ENCODE peak calls at places on chromosomes 6 and 20, in five cellular contexts. H, U, S, V and Q are unnamed samples.
A peak's percentile ranks its signal among the peaks of the same experiment; 100 is the strongest.

GRCh38 chr6:52020961-52021570 is 66.3 kb downstream of the PKHD1 start:
- DNase-seq in H (no peak), U (no peak), S (peak; percentile 27), V (no peak), Q (no peak)

GRCh38 chr20:431012-431904 is 23.2 kb downstream of the RBCK1 start:
- DNase-seq in H (peak; percentile 81), U (no peak), S (peak; percentile 68), V (no peak), Q (peak; percentile 78)

GRCh38 chr20:13430346-13431002 is 208.3 kb downstream of the TASP1 start:
- DNase-seq in H (no peak), U (no peak), S (peak; percentile 31), V (no peak), Q (no peak)

GRCh38 chr6:32436995-32437836 is 2.5 kb upstream of the HLA-DRA start:
- DNase-seq in H (no peak), U (no peak), S (no peak), V (no peak), Q (no peak)

GRCh38 chr20:2156666-2157624 is 55.3 kb downstream of the STK35 start:
- DNase-seq in H (no peak), U (no peak), S (no peak), V (no peak), Q (no peak)

GRCh38 chr20:19047951-19048296 is 164.5 kb upstream of the SLC24A3 start:
- DNase-seq in H (no peak), U (no peak), S (no peak), V (no peak), Q (no peak)

GRCh38 chr6:1708820-1709612 is 99.3 kb downstream of the FOXC1 start:
- DNase-seq in H (no peak), U (peak; percentile 68), S (no peak), V (no peak), Q (no peak)

GRCh38 chr20:19932170-19932667 is 84.9 kb upstream of the NAA20 start:
- DNase-seq in H (peak; percentile 53), U (no peak), S (peak; percentile 76), V (no peak), Q (no peak)

GRCh38 chr20:52847739-52848359 is 124.3 kb upstream of the TSHZ2 start:
- DNase-seq in H (no peak), U (no peak), S (no peak), V (no peak), Q (no peak)

GRCh38 chr6:41072836-41073202 is at the start of gene NFYA:
- DNase-seq in H (no peak), U (no peak), S (no peak), V (no peak), Q (no peak)

GRCh38 chr6:102458990-102459389 is 1065.5 kb downstream of the GRIK2 start:
- DNase-seq in H (no peak), U (no peak), S (no peak), V (no peak), Q (no peak)

GRCh38 chr6:155103816-155104366 is 108.8 kb downstream of the TIAM2 start:
- DNase-seq in H (no peak), U (no peak), S (no peak), V (no peak), Q (no peak)

GRCh38 chr20:24770628-24771556 is 178.2 kb upstream of the CST7 start:
- DNase-seq in H (no peak), U (no peak), S (no peak), V (no peak), Q (no peak)

GRCh38 chr6:88708197-88708744 is 255.1 kb downstream of the RNGTT start:
- DNase-seq in H (no peak), U (peak; percentile 62), S (no peak), V (no peak), Q (no peak)

GRCh38 chr20:36251426-36251825 is 15.1 kb downstream of the AAR2 start:
- DNase-seq in H (no peak), U (no peak), S (no peak), V (no peak), Q (no peak)

GRCh38 chr20:433300-433975 is 25.3 kb downstream of the RBCK1 start:
- DNase-seq in H (no peak), U (no peak), S (no peak), V (no peak), Q (no peak)

GRCh38 chr6:122564230-122564629 is 46.0 kb upstream of the PKIB start:
- DNase-seq in H (no peak), U (no peak), S (no peak), V (no peak), Q (no peak)

GRCh38 chr6:20707166-20707485 is 172.9 kb downstream of the CDKAL1 start:
- DNase-seq in H (no peak), U (no peak), S (no peak), V (no peak), Q (peak; percentile 75)

GRCh38 chr20:53524589-53525311 is 68.9 kb downstream of the ZNF217 start:
- DNase-seq in H (no peak), U (no peak), S (no peak), V (no peak), Q (no peak)

GRCh38 chr20:3796477-3797225 is 541 bp downstream of the CDC25B start:
- DNase-seq in H (no peak), U (no peak), S (no peak), V (no peak), Q (no peak)

GRCh38 chr6:132259070-132259469 is 142.2 kb downstream of the MOXD1 start:
- DNase-seq in H (no peak), U (no peak), S (peak; percentile 52), V (no peak), Q (no peak)

GRCh38 chr20:36758276-36758675 is 12.4 kb upstream of the NDRG3 start:
- DNase-seq in H (no peak), U (no peak), S (no peak), V (no peak), Q (no peak)

GRCh38 chr20:41526327-41526726 is 91.8 kb downstream of the CHD6 start:
- DNase-seq in H (peak; percentile 18), U (no peak), S (no peak), V (no peak), Q (no peak)

GRCh38 chr6:10759884-10760329 is 12.3 kb downstream of the TMEM14B start:
- DNase-seq in H (peak; percentile 94), U (no peak), S (peak; percentile 78), V (no peak), Q (no peak)

GRCh38 chr6:36676142-36677058 is 2.1 kb upstream of the CDKN1A start:
- DNase-seq in H (no peak), U (no peak), S (peak; percentile 53), V (no peak), Q (peak; percentile 48)

GRCh38 chr20:46388201-46388836 is 18.1 kb downstream of the ELMO2 start:
- DNase-seq in H (no peak), U (no peak), S (no peak), V (no peak), Q (no peak)

GRCh38 chr6:93817937-93818336 is 398.6 kb upstream of the EPHA7 start:
- DNase-seq in H (no peak), U (no peak), S (no peak), V (no peak), Q (no peak)

GRCh38 chr6:7062445-7063162 is 45.2 kb upstream of the RREB1 start:
- DNase-seq in H (no peak), U (no peak), S (no peak), V (no peak), Q (peak; percentile 19)

GRCh38 chr6:46323312-46323965 is 152.7 kb upstream of the ENPP5 start:
- DNase-seq in H (peak; percentile 63), U (no peak), S (peak; percentile 86), V (no peak), Q (no peak)

GRCh38 chr20:44566018-44566417 is 16.4 kb upstream of the PKIG start:
- DNase-seq in H (no peak), U (no peak), S (no peak), V (no peak), Q (no peak)

GRCh38 chr6:137487947-137488735 is 6.1 kb downstream of the OLIG3 start:
- DNase-seq in H (no peak), U (no peak), S (no peak), V (no peak), Q (no peak)

GRCh38 chr6:4157506-4157905 is 22.1 kb upstream of the ECI2 start:
- DNase-seq in H (no peak), U (no peak), S (no peak), V (no peak), Q (no peak)

GRCh38 chr6:106163966-106164877 is 78.1 kb downstream of the PRDM1 start:
- DNase-seq in H (peak; percentile 21), U (no peak), S (peak; percentile 70), V (no peak), Q (no peak)

GRCh38 chr6:22409487-22409886 is 112.7 kb upstream of the PRL start:
- DNase-seq in H (no peak), U (no peak), S (no peak), V (no peak), Q (no peak)

GRCh38 chr20:24163501-24163900 is 174.9 kb upstream of the GGTLC1 start:
- DNase-seq in H (no peak), U (no peak), S (peak; percentile 10), V (no peak), Q (no peak)

GRCh38 chr20:57659131-57659788 is 39.0 kb upstream of the ZBP1 start:
- DNase-seq in H (peak; percentile 9), U (no peak), S (no peak), V (peak; percentile 11), Q (no peak)

GRCh38 chr6:152142116-152142515 is 334.6 kb downstream of the ESR1 start:
- DNase-seq in H (no peak), U (no peak), S (no peak), V (no peak), Q (no peak)

GRCh38 chr6:155120034-155120433 is 124.9 kb downstream of the TIAM2 start:
- DNase-seq in H (no peak), U (no peak), S (peak; percentile 41), V (no peak), Q (no peak)